ENCODE peak calls at places on chromosomes 5 and 9, in eight cellular contexts. One of them, this sample, is unnamed.

GRCh38 chr9:136690104-136690840 is 3.0 kb upstream of the AGPAT2 start:
- DNase-seq in tibial artery: no peak
- DNase-seq in HCT116: no peak
- DNase-seq in body of pancreas: peak; percentile 40
- DNase-seq in psoas muscle: peak; percentile 77
- DNase-seq in kidney: peak; percentile 77
- DNase-seq in stomach: no peak
- DNase-seq in H1: peak; percentile 42
- DNase-seq in this sample: no peak

GRCh38 chr9:16450578-16450977 is 419.9 kb downstream of the BNC2 start:
- DNase-seq in H1: no peak
- DNase-seq in stomach: no peak
- DNase-seq in body of pancreas: no peak
- DNase-seq in kidney: no peak
- DNase-seq in psoas muscle: no peak
- DNase-seq in tibial artery: no peak
- DNase-seq in HCT116: no peak
- DNase-seq in this sample: no peak

GRCh38 chr9:126989847-126990821 is 75.6 kb downstream of the RALGPS1 start:
- DNase-seq in body of pancreas: peak; percentile 63
- DNase-seq in tibial artery: peak; percentile 89
- DNase-seq in kidney: peak; percentile 82
- DNase-seq in psoas muscle: peak; percentile 73
- DNase-seq in stomach: no peak
- DNase-seq in HCT116: no peak
- DNase-seq in H1: no peak
- DNase-seq in this sample: no peak

GRCh38 chr5:7745882-7746735 is 104.8 kb downstream of the CFAP90 start:
- DNase-seq in kidney: no peak
- DNase-seq in stomach: peak; percentile 76
- DNase-seq in psoas muscle: peak; percentile 50
- DNase-seq in H1: peak; percentile 91
- DNase-seq in body of pancreas: peak; percentile 69
- DNase-seq in HCT116: peak; percentile 41
- DNase-seq in tibial artery: peak; percentile 76
- DNase-seq in this sample: no peak

GRCh38 chr5:170361600-170361999 is 27.6 kb downstream of the KCNMB1 start:
- DNase-seq in HCT116: no peak
- DNase-seq in H1: peak; percentile 46
- DNase-seq in body of pancreas: no peak
- DNase-seq in stomach: no peak
- DNase-seq in kidney: no peak
- DNase-seq in tibial artery: no peak
- DNase-seq in psoas muscle: no peak
- DNase-seq in this sample: no peak

GRCh38 chr9:105299190-105299854 is 54.9 kb downstream of the SLC44A1 start:
- DNase-seq in body of pancreas: peak; percentile 53
- DNase-seq in stomach: peak; percentile 41
- DNase-seq in tibial artery: peak; percentile 69
- DNase-seq in kidney: no peak
- DNase-seq in H1: no peak
- DNase-seq in HCT116: no peak
- DNase-seq in psoas muscle: no peak
- DNase-seq in this sample: no peak

GRCh38 chr9:35790385-35791291 is 753 bp upstream of the NPR2 start:
- DNase-seq in kidney: peak; percentile 86
- DNase-seq in body of pancreas: peak; percentile 78
- DNase-seq in stomach: peak; percentile 68
- DNase-seq in H1: peak; percentile 78
- DNase-seq in tibial artery: peak; percentile 89
- DNase-seq in HCT116: no peak
- DNase-seq in psoas muscle: peak; percentile 63
- DNase-seq in this sample: peak; percentile 70

GRCh38 chr9:130431536-130432303 is 13.0 kb upstream of the ASS1 start:
- DNase-seq in HCT116: no peak
- DNase-seq in psoas muscle: no peak
- DNase-seq in H1: no peak
- DNase-seq in tibial artery: no peak
- DNase-seq in kidney: no peak
- DNase-seq in body of pancreas: no peak
- DNase-seq in stomach: no peak
- DNase-seq in this sample: no peak

GRCh38 chr9:135641745-135642144 is 2.4 kb upstream of the GLT6D1 start:
- DNase-seq in H1: no peak
- DNase-seq in tibial artery: no peak
- DNase-seq in HCT116: no peak
- DNase-seq in body of pancreas: no peak
- DNase-seq in stomach: no peak
- DNase-seq in psoas muscle: no peak
- DNase-seq in kidney: no peak
- DNase-seq in this sample: no peak

GRCh38 chr5:43075319-43076293 is 35.5 kb upstream of the ANXA2R start:
- DNase-seq in H1: no peak
- DNase-seq in body of pancreas: no peak
- DNase-seq in tibial artery: peak; percentile 77
- DNase-seq in psoas muscle: peak; percentile 76
- DNase-seq in stomach: no peak
- DNase-seq in kidney: peak; percentile 72
- DNase-seq in HCT116: no peak
- DNase-seq in this sample: no peak

GRCh38 chr5:72529383-72529782 is 22.2 kb upstream of the ZNF366 start:
- DNase-seq in tibial artery: no peak
- DNase-seq in stomach: no peak
- DNase-seq in kidney: no peak
- DNase-seq in HCT116: no peak
- DNase-seq in H1: no peak
- DNase-seq in psoas muscle: no peak
- DNase-seq in body of pancreas: no peak
- DNase-seq in this sample: no peak

GRCh38 chr9:127972316-127972871 is 8.4 kb downstream of the EEIG1 start:
- DNase-seq in kidney: no peak
- DNase-seq in HCT116: no peak
- DNase-seq in body of pancreas: peak; percentile 51
- DNase-seq in psoas muscle: no peak
- DNase-seq in H1: no peak
- DNase-seq in tibial artery: no peak
- DNase-seq in stomach: no peak
- DNase-seq in this sample: no peak

GRCh38 chr5:106545325-106545724 is 1125.4 kb downstream of the EFNA5 start:
- DNase-seq in kidney: no peak
- DNase-seq in HCT116: no peak
- DNase-seq in psoas muscle: no peak
- DNase-seq in stomach: no peak
- DNase-seq in body of pancreas: no peak
- DNase-seq in tibial artery: no peak
- DNase-seq in H1: no peak
- DNase-seq in this sample: no peak

GRCh38 chr9:86405926-86406325 is 51.7 kb upstream of the TUT7 start:
- DNase-seq in H1: no peak
- DNase-seq in stomach: no peak
- DNase-seq in tibial artery: no peak
- DNase-seq in kidney: no peak
- DNase-seq in psoas muscle: no peak
- DNase-seq in body of pancreas: peak; percentile 56
- DNase-seq in HCT116: peak; percentile 58
- DNase-seq in this sample: no peak

GRCh38 chr5:176415240-176416122 is 858 bp downstream of the CLTB start:
- DNase-seq in psoas muscle: peak; percentile 64
- DNase-seq in tibial artery: peak; percentile 67
- DNase-seq in kidney: no peak
- DNase-seq in stomach: peak; percentile 41
- DNase-seq in body of pancreas: peak; percentile 48
- DNase-seq in HCT116: no peak
- DNase-seq in H1: peak; percentile 60
- DNase-seq in this sample: no peak

GRCh38 chr5:166370928-166371690 is 1920.3 kb upstream of the WWC1 start:
- DNase-seq in tibial artery: no peak
- DNase-seq in H1: no peak
- DNase-seq in psoas muscle: no peak
- DNase-seq in stomach: no peak
- DNase-seq in HCT116: no peak
- DNase-seq in body of pancreas: no peak
- DNase-seq in kidney: no peak
- DNase-seq in this sample: no peak

GRCh38 chr5:143235423-143235822 is 168.1 kb downstream of the NR3C1 start:
- DNase-seq in psoas muscle: no peak
- DNase-seq in HCT116: peak; percentile 19
- DNase-seq in H1: no peak
- DNase-seq in tibial artery: no peak
- DNase-seq in body of pancreas: no peak
- DNase-seq in stomach: no peak
- DNase-seq in kidney: no peak
- DNase-seq in this sample: no peak

GRCh38 chr5:73418244-73418691 is 30.3 kb downstream of the FOXD1 start:
- DNase-seq in psoas muscle: peak; percentile 37
- DNase-seq in tibial artery: peak; percentile 74
- DNase-seq in stomach: no peak
- DNase-seq in kidney: no peak
- DNase-seq in HCT116: no peak
- DNase-seq in body of pancreas: no peak
- DNase-seq in H1: no peak
- DNase-seq in this sample: no peak

GRCh38 chr5:31197183-31197582 is 3.7 kb downstream of the CDH6 start:
- DNase-seq in kidney: no peak
- DNase-seq in body of pancreas: no peak
- DNase-seq in tibial artery: no peak
- DNase-seq in H1: no peak
- DNase-seq in stomach: no peak
- DNase-seq in HCT116: no peak
- DNase-seq in psoas muscle: no peak
- DNase-seq in this sample: no peak

GRCh38 chr9:112786834-112787520 is 36.4 kb downstream of the SNX30 start:
- DNase-seq in HCT116: no peak
- DNase-seq in psoas muscle: no peak
- DNase-seq in H1: no peak
- DNase-seq in tibial artery: no peak
- DNase-seq in stomach: no peak
- DNase-seq in kidney: no peak
- DNase-seq in body of pancreas: no peak
- DNase-seq in this sample: no peak

GRCh38 chr5:139277171-139277570 is 16.4 kb upstream of the MATR3 start:
- DNase-seq in psoas muscle: no peak
- DNase-seq in tibial artery: no peak
- DNase-seq in stomach: no peak
- DNase-seq in kidney: no peak
- DNase-seq in H1: no peak
- DNase-seq in HCT116: no peak
- DNase-seq in body of pancreas: no peak
- DNase-seq in this sample: no peak

GRCh38 chr5:2255915-2256645 is 373.4 kb upstream of the IRX4 start:
- DNase-seq in stomach: no peak
- DNase-seq in body of pancreas: no peak
- DNase-seq in HCT116: no peak
- DNase-seq in H1: no peak
- DNase-seq in tibial artery: no peak
- DNase-seq in psoas muscle: no peak
- DNase-seq in kidney: no peak
- DNase-seq in this sample: no peak
- H3K4me1 ChIP-seq in stomach: no peaks in the 10 kb centered on the region
- H3K4me1 ChIP-seq in body of pancreas: no peaks in the 10 kb centered on the region
- H3K4me1 ChIP-seq in HCT116: no peaks in the 10 kb centered on the region
- H3K4me1 ChIP-seq in H1: no peaks in the 10 kb centered on the region
- H3K4me1 ChIP-seq in tibial artery: no peaks in the 10 kb centered on the region
- H3K4me1 ChIP-seq in psoas muscle: no peaks in the 10 kb centered on the region
- H3K4me1 ChIP-seq in kidney: no peaks in the 10 kb centered on the region
- H3K4me1 ChIP-seq in this sample: no peaks in the 10 kb centered on the region

GRCh38 chr5:150789431-150789830 is 10.9 kb downstream of the SMIM3 start:
- DNase-seq in tibial artery: no peak
- DNase-seq in kidney: no peak
- DNase-seq in HCT116: no peak
- DNase-seq in body of pancreas: no peak
- DNase-seq in stomach: no peak
- DNase-seq in H1: no peak
- DNase-seq in psoas muscle: no peak
- DNase-seq in this sample: no peak
- H3K4me3 ChIP-seq in tibial artery: no peak overlapping the region
- H3K4me3 ChIP-seq in kidney: no peak overlapping the region
- H3K4me3 ChIP-seq in HCT116: peak overlapping the region; percentile 45
- H3K4me3 ChIP-seq in body of pancreas: no peak overlapping the region
- H3K4me3 ChIP-seq in stomach: no peak overlapping the region
- H3K4me3 ChIP-seq in H1: no peak overlapping the region
- H3K4me3 ChIP-seq in psoas muscle: no peak overlapping the region
- H3K4me3 ChIP-seq in this sample: no peak overlapping the region

GRCh38 chr9:109013678-109014145 is 413 bp upstream of the CTNNAL1 start:
- DNase-seq in tibial artery: no peak
- DNase-seq in HCT116: no peak
- DNase-seq in kidney: no peak
- DNase-seq in H1: no peak
- DNase-seq in stomach: no peak
- DNase-seq in body of pancreas: no peak
- DNase-seq in psoas muscle: no peak
- DNase-seq in this sample: no peak
- H3K27ac ChIP-seq in tibial artery: peak overlapping the region; percentile 97
- H3K27ac ChIP-seq in HCT116: peak overlapping the region; percentile 48
- H3K27ac ChIP-seq in kidney: peak overlapping the region; percentile 82
- H3K27ac ChIP-seq in H1: no peak overlapping the region
- H3K27ac ChIP-seq in stomach: peak overlapping the region; percentile 69
- H3K27ac ChIP-seq in body of pancreas: peak overlapping the region; percentile 88
- H3K27ac ChIP-seq in psoas muscle: peak overlapping the region; percentile 97
- H3K27ac ChIP-seq in this sample: peak overlapping the region; percentile 51

DNA sequence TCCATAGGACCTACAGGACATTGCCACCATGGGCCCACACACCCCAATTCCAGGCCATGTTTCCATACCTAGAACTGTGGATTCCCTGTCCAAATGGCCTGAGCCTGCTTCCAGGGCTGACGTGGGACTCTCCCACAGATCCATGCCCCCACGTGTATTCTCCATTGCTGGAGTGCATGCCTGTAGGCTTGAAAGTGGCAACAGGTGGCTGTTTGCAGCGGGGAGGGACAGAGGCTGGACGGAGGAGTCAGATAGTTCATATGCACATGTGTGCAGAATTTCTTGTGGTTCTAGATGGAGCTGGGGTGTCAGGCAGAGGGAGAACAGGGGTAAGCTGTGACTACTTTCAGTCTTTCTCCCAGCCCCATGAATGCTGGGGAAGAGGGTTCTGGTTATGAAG is 285.7 kb upstream of the ANKRD55 start:
- DNase-seq in HCT116: no peak
- DNase-seq in body of pancreas: no peak
- DNase-seq in stomach: no peak
- DNase-seq in psoas muscle: no peak
- DNase-seq in kidney: no peak
- DNase-seq in H1: no peak
- DNase-seq in tibial artery: no peak
- DNase-seq in this sample: no peak
- H3K4me1 ChIP-seq in HCT116: peaks cover 6% of the 10 kb centered on the region
- H3K4me1 ChIP-seq in body of pancreas: peaks cover 34% of the 10 kb centered on the region
- H3K4me1 ChIP-seq in stomach: no peaks in the 10 kb centered on the region
- H3K4me1 ChIP-seq in psoas muscle: peaks cover 4% of the 10 kb centered on the region
- H3K4me1 ChIP-seq in kidney: peaks cover 26% of the 10 kb centered on the region
- H3K4me1 ChIP-seq in H1: no peaks in the 10 kb centered on the region
- H3K4me1 ChIP-seq in tibial artery: peaks cover 8% of the 10 kb centered on the region
- H3K4me1 ChIP-seq in this sample: peaks cover 9% of the 10 kb centered on the region

GRCh38 chr5:94791787-94792186 is 173.3 kb downstream of the SLF1 start:
- DNase-seq in body of pancreas: no peak
- DNase-seq in psoas muscle: no peak
- DNase-seq in HCT116: no peak
- DNase-seq in kidney: peak; percentile 39
- DNase-seq in tibial artery: no peak
- DNase-seq in stomach: no peak
- DNase-seq in H1: no peak
- DNase-seq in this sample: no peak
- H3K4me3 ChIP-seq in body of pancreas: no peak overlapping the region
- H3K4me3 ChIP-seq in psoas muscle: no peak overlapping the region
- H3K4me3 ChIP-seq in HCT116: no peak overlapping the region
- H3K4me3 ChIP-seq in kidney: no peak overlapping the region
- H3K4me3 ChIP-seq in tibial artery: no peak overlapping the region
- H3K4me3 ChIP-seq in stomach: no peak overlapping the region
- H3K4me3 ChIP-seq in H1: no peak overlapping the region
- H3K4me3 ChIP-seq in this sample: no peak overlapping the region